ENCODE peak calls at places on chromosomes 4 and X, in six cellular contexts. One of them, this sample, is unnamed.

GRCh38 chr4:185016101-185016940 is 2.0 kb upstream of the HELT start:
- DNase-seq in stimulated activated CD4-positive, alpha-beta T cell treated with anti-CD3 and anti-CD28 coated beads, Interleukin-12 subunit alpha, Interleukin-12 subunit beta, amount 100 ng/mL, for 4 hours: no peak
- DNase-seq in upper lobe of right lung: no peak
- DNase-seq in globus pallidus: no peak
- DNase-seq in posterior cingulate gyrus: peak
- DNase-seq in psoas muscle: no peak
- DNase-seq in this sample: no peak

GRCh38 chrX:49204709-49205108 is 4.7 kb upstream of the SYP start:
- DNase-seq in stimulated activated CD4-positive, alpha-beta T cell treated with anti-CD3 and anti-CD28 coated beads, Interleukin-12 subunit alpha, Interleukin-12 subunit beta, amount 100 ng/mL, for 4 hours: no peak
- DNase-seq in upper lobe of right lung: no peak
- DNase-seq in globus pallidus: no peak
- DNase-seq in posterior cingulate gyrus: no peak
- DNase-seq in psoas muscle: no peak
- DNase-seq in this sample: no peak

GRCh38 chrX:8726031-8726652 is 5.8 kb downstream of the ANOS1 start:
- DNase-seq in stimulated activated CD4-positive, alpha-beta T cell treated with anti-CD3 and anti-CD28 coated beads, Interleukin-12 subunit alpha, Interleukin-12 subunit beta, amount 100 ng/mL, for 4 hours: no peak
- DNase-seq in upper lobe of right lung: no peak
- DNase-seq in globus pallidus: no peak
- DNase-seq in posterior cingulate gyrus: no peak
- DNase-seq in psoas muscle: no peak
- DNase-seq in this sample: no peak

GRCh38 chr4:23788460-23788859 is 101.4 kb downstream of the PPARGC1A start:
- DNase-seq in stimulated activated CD4-positive, alpha-beta T cell treated with anti-CD3 and anti-CD28 coated beads, Interleukin-12 subunit alpha, Interleukin-12 subunit beta, amount 100 ng/mL, for 4 hours: no peak
- DNase-seq in upper lobe of right lung: no peak
- DNase-seq in globus pallidus: no peak
- DNase-seq in posterior cingulate gyrus: no peak
- DNase-seq in psoas muscle: no peak
- DNase-seq in this sample: no peak

GRCh38 chr4:153294631-153295030 is 49.9 kb upstream of the MND1 start:
- DNase-seq in stimulated activated CD4-positive, alpha-beta T cell treated with anti-CD3 and anti-CD28 coated beads, Interleukin-12 subunit alpha, Interleukin-12 subunit beta, amount 100 ng/mL, for 4 hours: no peak
- DNase-seq in upper lobe of right lung: no peak
- DNase-seq in globus pallidus: no peak
- DNase-seq in posterior cingulate gyrus: no peak
- DNase-seq in psoas muscle: no peak
- DNase-seq in this sample: no peak

GRCh38 chrX:48071064-48071985 is at the start of gene ZNF630:
- DNase-seq in stimulated activated CD4-positive, alpha-beta T cell treated with anti-CD3 and anti-CD28 coated beads, Interleukin-12 subunit alpha, Interleukin-12 subunit beta, amount 100 ng/mL, for 4 hours: peak
- DNase-seq in upper lobe of right lung: peak
- DNase-seq in globus pallidus: peak
- DNase-seq in posterior cingulate gyrus: peak
- DNase-seq in psoas muscle: peak
- DNase-seq in this sample: peak

GRCh38 chr4:164357957-164358356 is 396.0 kb upstream of the SMIM31 start:
- DNase-seq in stimulated activated CD4-positive, alpha-beta T cell treated with anti-CD3 and anti-CD28 coated beads, Interleukin-12 subunit alpha, Interleukin-12 subunit beta, amount 100 ng/mL, for 4 hours: no peak
- DNase-seq in upper lobe of right lung: no peak
- DNase-seq in globus pallidus: no peak
- DNase-seq in posterior cingulate gyrus: no peak
- DNase-seq in psoas muscle: no peak
- DNase-seq in this sample: no peak

GRCh38 chr4:119731146-119731742 is 102.6 kb upstream of the PDE5A start:
- DNase-seq in stimulated activated CD4-positive, alpha-beta T cell treated with anti-CD3 and anti-CD28 coated beads, Interleukin-12 subunit alpha, Interleukin-12 subunit beta, amount 100 ng/mL, for 4 hours: no peak
- DNase-seq in upper lobe of right lung: no peak
- DNase-seq in globus pallidus: no peak
- DNase-seq in posterior cingulate gyrus: no peak
- DNase-seq in psoas muscle: no peak
- DNase-seq in this sample: no peak

GRCh38 chrX:153342762-153343558 is 9.0 kb downstream of the ZNF275 start:
- DNase-seq in stimulated activated CD4-positive, alpha-beta T cell treated with anti-CD3 and anti-CD28 coated beads, Interleukin-12 subunit alpha, Interleukin-12 subunit beta, amount 100 ng/mL, for 4 hours: no peak
- DNase-seq in upper lobe of right lung: no peak
- DNase-seq in globus pallidus: no peak
- DNase-seq in posterior cingulate gyrus: peak
- DNase-seq in psoas muscle: no peak
- DNase-seq in this sample: no peak

GRCh38 chrX:5876984-5877655 is 351.5 kb downstream of the NLGN4X start:
- DNase-seq in stimulated activated CD4-positive, alpha-beta T cell treated with anti-CD3 and anti-CD28 coated beads, Interleukin-12 subunit alpha, Interleukin-12 subunit beta, amount 100 ng/mL, for 4 hours: no peak
- DNase-seq in upper lobe of right lung: no peak
- DNase-seq in globus pallidus: no peak
- DNase-seq in posterior cingulate gyrus: no peak
- DNase-seq in psoas muscle: no peak
- DNase-seq in this sample: no peak

GRCh38 chr4:169015237-169015636 is 5.2 kb upstream of the CBR4 start:
- DNase-seq in stimulated activated CD4-positive, alpha-beta T cell treated with anti-CD3 and anti-CD28 coated beads, Interleukin-12 subunit alpha, Interleukin-12 subunit beta, amount 100 ng/mL, for 4 hours: no peak
- DNase-seq in upper lobe of right lung: no peak
- DNase-seq in globus pallidus: no peak
- DNase-seq in posterior cingulate gyrus: no peak
- DNase-seq in psoas muscle: peak
- DNase-seq in this sample: no peak

GRCh38 chrX:148310402-148311200 is 189.8 kb upstream of the AFF2 start:
- DNase-seq in stimulated activated CD4-positive, alpha-beta T cell treated with anti-CD3 and anti-CD28 coated beads, Interleukin-12 subunit alpha, Interleukin-12 subunit beta, amount 100 ng/mL, for 4 hours: peak
- DNase-seq in upper lobe of right lung: no peak
- DNase-seq in globus pallidus: no peak
- DNase-seq in posterior cingulate gyrus: no peak
- DNase-seq in psoas muscle: no peak
- DNase-seq in this sample: no peak

GRCh38 chr4:177562859-177563258 is 120.6 kb upstream of the AGA start:
- DNase-seq in stimulated activated CD4-positive, alpha-beta T cell treated with anti-CD3 and anti-CD28 coated beads, Interleukin-12 subunit alpha, Interleukin-12 subunit beta, amount 100 ng/mL, for 4 hours: no peak
- DNase-seq in upper lobe of right lung: no peak
- DNase-seq in globus pallidus: no peak
- DNase-seq in posterior cingulate gyrus: no peak
- DNase-seq in psoas muscle: no peak
- DNase-seq in this sample: no peak

GRCh38 chr4:186283311-186283710 is 17.3 kb downstream of the F11 start:
- DNase-seq in stimulated activated CD4-positive, alpha-beta T cell treated with anti-CD3 and anti-CD28 coated beads, Interleukin-12 subunit alpha, Interleukin-12 subunit beta, amount 100 ng/mL, for 4 hours: no peak
- DNase-seq in upper lobe of right lung: no peak
- DNase-seq in globus pallidus: no peak
- DNase-seq in posterior cingulate gyrus: no peak
- DNase-seq in psoas muscle: no peak
- DNase-seq in this sample: no peak

GRCh38 chr4:185570727-185571126 is 35.4 kb upstream of the PDLIM3 start:
- DNase-seq in stimulated activated CD4-positive, alpha-beta T cell treated with anti-CD3 and anti-CD28 coated beads, Interleukin-12 subunit alpha, Interleukin-12 subunit beta, amount 100 ng/mL, for 4 hours: no peak
- DNase-seq in upper lobe of right lung: no peak
- DNase-seq in globus pallidus: no peak
- DNase-seq in posterior cingulate gyrus: no peak
- DNase-seq in psoas muscle: no peak
- DNase-seq in this sample: no peak